ENCODE peak calls at places on chromosomes 16 and 17, in ten cellular contexts. J, K, W, B, O, D, H, Y, U and G are unnamed samples.

GRCh38 chr17:40433551-40434384 is 9.5 kb upstream of the IGFBP4 start:
- DNase-seq in W (no peak), K (no peak), H (no peak), B (no peak), U (no peak), O (peak), D (peak), J (peak), Y (peak), G (no peak)

GRCh38 chr16:55760665-55761035 is 72.2 kb downstream of the CES1 start:
- DNase-seq in Y (no peak), K (peak), H (no peak), U (no peak), W (no peak), J (no peak), D (peak), O (no peak), B (no peak), G (no peak)

GRCh38 chr17:50154604-50155003 is 4.1 kb upstream of the PPP1R9B start:
- DNase-seq in O (no peak), K (no peak), B (no peak), U (no peak), W (no peak), Y (no peak), J (no peak), H (no peak), D (no peak), G (no peak)

GRCh38 chr16:74226361-74226979 is 70.1 kb upstream of the PSMD7 start:
- DNase-seq in U (peak), J (peak), D (peak), Y (no peak), K (no peak), H (peak), W (no peak), B (no peak), O (no peak), G (peak)

GRCh38 chr17:79943354-79944241 is 92.1 kb downstream of the TBC1D16 start:
- DNase-seq in H (no peak), O (peak), K (peak), J (no peak), U (no peak), W (peak), Y (no peak), D (no peak), B (peak), G (no peak)

GRCh38 chr17:44489581-44489980 is 13.6 kb downstream of the GPATCH8 start:
- DNase-seq in K (no peak), O (no peak), D (no peak), U (no peak), J (no peak), B (no peak), W (no peak), H (no peak), Y (no peak), G (no peak)

GRCh38 chr17:47257651-47258339 is 4.2 kb downstream of the ITGB3 start:
- DNase-seq in D (peak), U (peak), B (no peak), Y (peak), W (no peak), K (no peak), J (peak), H (peak), O (no peak), G (no peak)

GRCh38 chr17:50358177-50358576 is 12.3 kb downstream of the XYLT2 start:
- DNase-seq in W (no peak), B (no peak), O (no peak), Y (no peak), J (no peak), D (no peak), U (no peak), H (no peak), K (no peak), G (no peak)

GRCh38 chr17:46962374-46962790 is 16.7 kb downstream of the RPRML start:
- DNase-seq in Y (no peak), W (no peak), K (no peak), D (peak), B (no peak), O (no peak), U (no peak), J (peak), H (no peak), G (no peak)

GRCh38 chr17:48241131-48241591 is 133.6 kb downstream of the SNX11 start:
- DNase-seq in B (no peak), D (peak), H (peak), W (no peak), U (peak), Y (peak), O (peak), K (no peak), J (peak), G (peak)

GRCh38 chr17:1390422-1391367 is 9.3 kb downstream of the YWHAE start:
- DNase-seq in D (peak), B (no peak), O (no peak), K (no peak), W (no peak), J (peak), Y (no peak), U (no peak), H (no peak), G (no peak)

GRCh38 chr16:71920658-71921057 is 25.3 kb downstream of the IST1 start:
- DNase-seq in Y (no peak), H (no peak), J (no peak), D (no peak), U (no peak), O (no peak), B (no peak), K (no peak), W (no peak), G (no peak)

GRCh38 chr16:89369266-89369895 is 121.0 kb downstream of the ANKRD11 start:
- DNase-seq in B (no peak), Y (no peak), J (no peak), D (no peak), H (no peak), O (no peak), K (no peak), W (no peak), U (no peak), G (no peak)

GRCh38 chr16:21990381-21990944 is 10.5 kb downstream of the PDZD9 start:
- DNase-seq in J (no peak), Y (no peak), O (no peak), W (no peak), D (no peak), U (no peak), H (no peak), B (no peak), K (no peak), G (no peak)